ENCODE peak calls at places on chromosomes 2 and 18, in nine cellular contexts. O, V, G, L, R, A, Q, N and Z are unnamed samples.

GRCh38 chr2:185510060-185510459 is 228.5 kb upstream of the FSIP2 start:
- DNase-seq in O (no peak), V (no peak), G (no peak), L (no peak), R (no peak), A (no peak), Q (no peak), N (no peak), Z (no peak)

GRCh38 chr18:2948038-2948437 is 64.9 kb downstream of the LPIN2 start:
- DNase-seq in O (no peak), V (no peak), G (peak), L (no peak), R (no peak), A (no peak), Q (no peak), N (no peak), Z (no peak)

GRCh38 chr2:54610700-54611099 is 112.8 kb upstream of the EML6 start:
- DNase-seq in O (no peak), V (no peak), G (no peak), L (no peak), R (no peak), A (no peak), Q (no peak), N (no peak), Z (no peak)

GRCh38 chr2:66694087-66694858 is 259.3 kb downstream of the MEIS1 start:
- DNase-seq in O (no peak), V (no peak), G (no peak), L (no peak), R (no peak), A (no peak), Q (no peak), N (no peak), Z (no peak)

GRCh38 chr2:206804326-206804725 is 38.9 kb downstream of the FASTKD2 start:
- DNase-seq in O (no peak), V (no peak), G (no peak), L (no peak), R (no peak), A (no peak), Q (no peak), N (no peak), Z (no peak)

GRCh38 chr2:35548171-35548570 is 807.4 kb upstream of the CRIM1 start:
- DNase-seq in O (no peak), V (no peak), G (no peak), L (no peak), R (no peak), A (no peak), Q (no peak), N (no peak), Z (no peak)

GRCh38 chr18:58544616-58545337 is 84.1 kb downstream of the ALPK2 start:
- DNase-seq in O (no peak), V (no peak), G (no peak), L (no peak), R (no peak), A (no peak), Q (no peak), N (no peak), Z (no peak)

GRCh38 chr18:55863876-55864275 is 275.9 kb upstream of the TCF4 start:
- DNase-seq in O (no peak), V (no peak), G (no peak), L (no peak), R (no peak), A (no peak), Q (peak), N (no peak), Z (no peak)

GRCh38 chr2:47050021-47050760 is 104.9 kb downstream of the STPG4 start:
- DNase-seq in O (no peak), V (no peak), G (no peak), L (no peak), R (no peak), A (no peak), Q (no peak), N (no peak), Z (no peak)

GRCh38 chr18:36298113-36298701 is 694 bp downstream of the FHOD3 start:
- DNase-seq in O (peak), V (peak), G (no peak), L (no peak), R (peak), A (no peak), Q (no peak), N (no peak), Z (peak)

GRCh38 chr2:100610381-100610831 is 47.6 kb downstream of the PDCL3 start:
- DNase-seq in O (no peak), V (peak), G (peak), L (peak), R (no peak), A (peak), Q (peak), N (no peak), Z (peak)

GRCh38 chr2:126839711-126840110 is 59.0 kb upstream of the TEX51 start:
- DNase-seq in O (peak), V (no peak), G (no peak), L (no peak), R (no peak), A (no peak), Q (no peak), N (no peak), Z (no peak)

GRCh38 chr2:153476491-153477095 is 2.0 kb downstream of the RPRM start:
- DNase-seq in O (no peak), V (peak), G (no peak), L (no peak), R (no peak), A (no peak), Q (peak), N (no peak), Z (no peak)

GRCh38 chr2:51032748-51033355 is 920 bp upstream of the NRXN1 start:
- DNase-seq in O (no peak), V (no peak), G (no peak), L (no peak), R (no peak), A (no peak), Q (no peak), N (no peak), Z (no peak)

GRCh38 chr18:30106356-30106755 is 936.2 kb downstream of the DSC3 start:
- DNase-seq in O (no peak), V (no peak), G (no peak), L (no peak), R (no peak), A (no peak), Q (no peak), N (no peak), Z (no peak)

GRCh38 chr2:54060000-54060399 is 55.4 kb upstream of the ACYP2 start:
- DNase-seq in O (no peak), V (no peak), G (no peak), L (no peak), R (no peak), A (no peak), Q (no peak), N (no peak), Z (no peak)

GRCh38 chr18:31739651-31740050 is 21.0 kb downstream of the SLC25A52 start:
- DNase-seq in O (no peak), V (no peak), G (no peak), L (no peak), R (no peak), A (no peak), Q (no peak), N (no peak), Z (no peak)

GRCh38 chr18:66553824-66554223 is 50.1 kb downstream of the CDH19 start:
- DNase-seq in O (no peak), V (no peak), G (no peak), L (no peak), R (no peak), A (no peak), Q (no peak), N (no peak), Z (no peak)

GRCh38 chr2:40118622-40119021 is 333.3 kb downstream of the SLC8A1 start:
- DNase-seq in O (no peak), V (no peak), G (no peak), L (no peak), R (no peak), A (no peak), Q (no peak), N (no peak), Z (no peak)

GRCh38 chr2:158291544-158292175 is 164.9 kb downstream of the CCDC148 start:
- DNase-seq in O (no peak), V (no peak), G (no peak), L (no peak), R (no peak), A (no peak), Q (no peak), N (no peak), Z (no peak)

GRCh38 chr2:50751255-50752069 is 280.5 kb downstream of the NRXN1 start:
- DNase-seq in O (no peak), V (no peak), G (no peak), L (no peak), R (no peak), A (no peak), Q (no peak), N (no peak), Z (no peak)

GRCh38 chr2:237901932-237902846 is 42.8 kb downstream of the RAMP1 start:
- DNase-seq in O (no peak), V (no peak), G (no peak), L (no peak), R (no peak), A (no peak), Q (peak), N (no peak), Z (peak)

GRCh38 chr2:80496770-80497169 is 192.2 kb upstream of the LRRTM1 start:
- DNase-seq in O (no peak), V (no peak), G (no peak), L (no peak), R (no peak), A (no peak), Q (no peak), N (no peak), Z (no peak)

GRCh38 chr2:20507166-20507692 is 60.4 kb downstream of the RHOB start:
- DNase-seq in O (no peak), V (no peak), G (no peak), L (no peak), R (no peak), A (no peak), Q (peak), N (peak), Z (peak)

GRCh38 chr2:79980816-79981215 is 323.7 kb downstream of the LRRTM1 start:
- DNase-seq in O (no peak), V (no peak), G (no peak), L (no peak), R (no peak), A (no peak), Q (no peak), N (no peak), Z (no peak)

GRCh38 chr2:126029316-126029715 is 626.6 kb upstream of the GYPC start:
- DNase-seq in O (no peak), V (no peak), G (no peak), L (no peak), R (no peak), A (no peak), Q (no peak), N (no peak), Z (no peak)

GRCh38 chr18:71707985-71708500 is 836.1 kb downstream of the CBLN2 start:
- DNase-seq in O (no peak), V (no peak), G (no peak), L (no peak), R (no peak), A (no peak), Q (no peak), N (no peak), Z (no peak)

GRCh38 chr2:201344663-201345366 is 12.3 kb downstream of the FLACC1 start:
- DNase-seq in O (no peak), V (no peak), G (peak), L (no peak), R (no peak), A (no peak), Q (no peak), N (peak), Z (no peak)

GRCh38 chr2:176675557-176676256 is 406.5 kb downstream of the MTX2 start:
- DNase-seq in O (no peak), V (no peak), G (no peak), L (no peak), R (no peak), A (no peak), Q (no peak), N (no peak), Z (no peak)

GRCh38 chr2:57510704-57511103 is 535.9 kb upstream of the VRK2 start:
- DNase-seq in O (no peak), V (no peak), G (no peak), L (no peak), R (no peak), A (no peak), Q (no peak), N (no peak), Z (no peak)

GRCh38 chr2:40348665-40349064 is 103.2 kb downstream of the SLC8A1 start:
- DNase-seq in O (no peak), V (no peak), G (no peak), L (no peak), R (no peak), A (no peak), Q (no peak), N (no peak), Z (no peak)

GRCh38 chr2:196239622-196240587 is 68.5 kb upstream of the STK17B start:
- DNase-seq in O (no peak), V (no peak), G (peak), L (peak), R (no peak), A (peak), Q (peak), N (peak), Z (peak)

GRCh38 chr2:177282101-177282573 is 17.6 kb upstream of the NFE2L2 start:
- DNase-seq in O (no peak), V (no peak), G (no peak), L (no peak), R (no peak), A (no peak), Q (no peak), N (no peak), Z (no peak)

GRCh38 chr18:31156831-31157763 is 5.6 kb downstream of the DSC1 start:
- DNase-seq in O (no peak), V (no peak), G (no peak), L (no peak), R (no peak), A (no peak), Q (no peak), N (no peak), Z (no peak)

GRCh38 chr2:133342960-133343359 is 225.3 kb downstream of the NCKAP5 start:
- DNase-seq in O (no peak), V (no peak), G (no peak), L (no peak), R (no peak), A (no peak), Q (no peak), N (no peak), Z (no peak)

GRCh38 chr2:32496657-32497056 is 131.2 kb upstream of the TTC27 start:
- DNase-seq in O (no peak), V (no peak), G (no peak), L (no peak), R (no peak), A (no peak), Q (no peak), N (no peak), Z (no peak)

GRCh38 chr2:152525277-152525838 is 190.4 kb downstream of the FMNL2 start:
- DNase-seq in O (no peak), V (no peak), G (no peak), L (no peak), R (no peak), A (no peak), Q (no peak), N (no peak), Z (no peak)

GRCh38 chr2:129757366-129757914 is 222.0 kb upstream of the RAB6C start:
- DNase-seq in O (peak), V (no peak), G (no peak), L (no peak), R (no peak), A (no peak), Q (no peak), N (no peak), Z (peak)

GRCh38 chr2:222569826-222570225 is 86.1 kb downstream of the FARSB start:
- DNase-seq in O (no peak), V (no peak), G (no peak), L (no peak), R (no peak), A (no peak), Q (no peak), N (no peak), Z (no peak)
- TF ChIP-seq POLR2AphosphoS5 in O (no peak), V (no peak), G (no peak), L (no peak), R (no peak), A (no peak), Q (peak), N (no peak), Z (no peak)

DNA sequence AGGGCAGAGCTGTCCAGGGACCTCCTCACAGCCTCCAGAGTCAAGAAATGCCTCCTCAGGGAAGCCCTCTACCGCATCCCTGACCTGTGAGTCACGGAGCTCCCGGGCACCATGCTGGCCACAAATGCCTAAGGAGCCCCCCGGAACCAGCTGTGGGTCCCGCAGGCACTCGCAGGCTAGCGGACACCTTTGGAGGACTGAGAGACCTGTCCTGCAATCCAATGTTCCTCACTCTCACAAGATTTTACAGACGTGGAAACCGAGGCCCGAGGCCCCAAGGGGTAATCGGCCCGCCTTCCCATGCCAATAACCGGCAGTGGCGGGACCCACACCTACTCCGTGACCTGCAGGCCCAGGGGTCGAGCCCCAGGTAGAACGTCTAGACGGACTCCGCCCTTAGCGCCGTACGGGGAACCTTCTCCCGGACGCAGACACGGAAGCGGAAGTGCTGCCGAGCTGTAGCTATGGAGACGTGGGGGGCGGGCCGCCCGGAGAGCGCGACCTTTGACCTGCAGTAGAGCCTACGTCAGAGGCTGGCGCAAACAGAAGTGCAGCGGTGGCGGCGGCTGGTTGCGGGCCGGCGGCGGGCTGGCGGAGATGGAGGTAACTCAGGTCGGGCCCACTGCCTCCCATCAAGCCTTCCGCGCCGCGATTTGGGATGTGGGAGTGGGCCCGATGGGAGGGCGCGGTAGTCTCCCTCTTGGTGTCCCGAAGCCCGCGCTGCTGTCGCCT is at the start of gene GCC2:
- DNase-seq in O (peak), V (peak), G (peak), L (peak), R (peak), A (peak), Q (peak), N (peak), Z (peak)
- TF ChIP-seq CTCF in O (no peak), V (no peak), G (no peak), L (no peak), R (no peak), A (no peak), Q (no peak), N (no peak), Z (no peak)

GRCh38 chr2:27717070-27717453 is 53.4 kb downstream of the SLC4A1AP start:
- DNase-seq in O (no peak), V (no peak), G (no peak), L (peak), R (no peak), A (no peak), Q (no peak), N (no peak), Z (no peak)
- TF ChIP-seq POLR2A in O (no peak), V (no peak), G (no peak), L (no peak), R (no peak), A (no peak), Q (no peak), N (no peak), Z (no peak)

DNA sequence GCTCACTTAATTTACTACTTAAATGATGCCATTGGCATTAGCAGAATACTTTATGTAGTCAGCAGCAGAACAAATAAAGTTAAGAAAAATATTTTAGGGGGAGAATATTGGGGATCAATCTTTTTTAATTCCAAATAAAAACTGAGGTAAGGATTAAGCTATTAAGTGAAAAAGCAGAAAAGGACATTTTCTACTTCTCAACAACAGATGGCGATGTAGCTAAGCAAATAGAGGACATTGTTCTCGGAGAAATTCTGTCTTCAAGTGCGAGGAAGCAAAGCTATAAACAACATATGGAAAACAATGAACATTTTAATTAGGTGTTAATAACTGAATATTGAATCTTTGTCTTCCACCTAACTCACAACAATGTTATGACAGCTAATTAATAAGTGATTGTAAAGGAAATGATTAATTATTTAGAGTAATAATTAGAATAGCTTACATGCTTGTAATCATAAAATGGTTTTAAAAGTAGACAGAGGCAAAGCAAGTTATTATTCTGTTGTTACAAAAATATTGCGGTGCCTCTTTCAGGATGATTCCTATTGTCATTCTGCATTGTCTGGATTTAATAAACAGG is 32.8 kb upstream of the CCDC93 start:
- DNase-seq in O (no peak), V (no peak), G (peak), L (no peak), R (no peak), A (no peak), Q (no peak), N (no peak), Z (no peak)
- TF ChIP-seq POLR2AphosphoS5 in O (no peak), V (no peak), G (no peak), L (no peak), R (no peak), A (no peak), Q (no peak), N (no peak), Z (no peak)

DNA sequence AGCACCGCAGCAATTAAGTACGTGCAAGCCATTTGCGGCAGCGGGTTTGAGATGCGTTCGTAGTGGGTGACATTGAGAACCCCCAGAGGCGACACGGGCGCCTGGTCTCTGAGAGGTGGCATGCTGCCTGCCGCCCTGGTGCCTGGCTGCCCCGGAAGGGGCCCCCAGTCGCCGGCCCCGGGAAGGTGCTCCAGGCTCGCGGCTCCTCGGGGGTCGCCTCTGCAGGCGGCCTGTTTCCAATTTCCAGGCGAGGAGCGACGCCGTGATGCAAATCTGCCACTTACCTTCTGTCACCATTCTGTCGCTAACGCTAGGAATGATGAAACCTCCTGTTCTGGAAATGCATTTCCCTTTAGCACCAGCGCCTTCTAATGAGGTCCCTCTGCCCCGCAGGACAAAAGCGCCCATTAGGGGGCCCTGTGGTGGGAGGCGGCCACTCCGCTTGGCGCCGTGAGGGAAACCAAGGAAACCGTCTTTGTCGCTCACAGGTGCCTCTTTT is 13.0 kb downstream of the KIF5C start:
- DNase-seq in O (no peak), V (peak), G (no peak), L (no peak), R (no peak), A (no peak), Q (no peak), N (no peak), Z (peak)
- TF ChIP-seq CTCF in O (no peak), V (no peak), G (no peak), L (no peak), R (no peak), A (no peak), Q (no peak), N (no peak), Z (no peak)

GRCh38 chr18:33710269-33710668 is 132.2 kb downstream of the ASXL3 start:
- DNase-seq in O (no peak), V (no peak), G (no peak), L (no peak), R (no peak), A (no peak), Q (no peak), N (no peak), Z (no peak)

GRCh38 chr18:33706391-33706790 is 128.4 kb downstream of the ASXL3 start:
- DNase-seq in O (no peak), V (no peak), G (no peak), L (no peak), R (no peak), A (no peak), Q (no peak), N (no peak), Z (no peak)

GRCh38 chr18:33711514-33711913 is 133.5 kb downstream of the ASXL3 start:
- DNase-seq in O (no peak), V (no peak), G (no peak), L (no peak), R (no peak), A (no peak), Q (no peak), N (no peak), Z (no peak)

GRCh38 chr18:33708876-33709275 is 130.9 kb downstream of the ASXL3 start:
- DNase-seq in O (no peak), V (no peak), G (no peak), L (no peak), R (no peak), A (no peak), Q (no peak), N (no peak), Z (no peak)
- TF ChIP-seq POLR2A in O (no peak), V (no peak), G (no peak), L (no peak), R (no peak), A (no peak), Q (no peak), N (no peak), Z (no peak)